ENCODE peak calls at places on chromosomes 12 and 14, in four cellular contexts. Y is activated CD8-positive, alpha-beta memory T cell treated with anti-CD3 and anti-CD28 coated beads, Interleukin-2, amount 10 ng/mL, durations not matched to agents 7 days and 5 days; X is amniotic stem cell; Q is HTR-8/SVneo. O is an unnamed sample.

GRCh38 chr12:530308-530707 is 70.6 kb downstream of the B4GALNT3 start:
- DNase-seq in Y (no peak), Q (no peak), X (no peak), O (no peak)

GRCh38 chr14:39275395-39275794 is 41.7 kb downstream of the MIA2 start:
- DNase-seq in X (no peak), Q (no peak), Y (no peak), O (no peak)

GRCh38 chr14:51668870-51669269 is 17.2 kb downstream of the FRMD6 start:
- DNase-seq in Y (no peak), Q (no peak), X (peak), O (no peak)

GRCh38 chr14:31219169-31219568 is 11.6 kb upstream of the HECTD1 start:
- DNase-seq in Y (no peak), Q (no peak), X (no peak), O (no peak)

GRCh38 chr14:101932668-101933067 is 31.7 kb upstream of the DYNC1H1 start:
- DNase-seq in Q (no peak), Y (no peak), X (no peak), O (no peak)

GRCh38 chr12:123780956-123781355 is 18.9 kb downstream of the DNAH10 start:
- DNase-seq in Y (no peak), X (no peak), Q (no peak), O (no peak)

GRCh38 chr12:8493084-8493483 is 20.2 kb upstream of the CLEC4D start:
- DNase-seq in X (no peak), Y (peak), Q (no peak), O (no peak)

GRCh38 chr14:68987653-68988036 is 8.5 kb upstream of the ACTN1 start:
- DNase-seq in Y (no peak), Q (peak), X (no peak), O (no peak)

GRCh38 chr12:124917841-124918621 is 3.6 kb upstream of the UBC start:
- DNase-seq in Q (no peak), X (no peak), Y (no peak), O (no peak)

GRCh38 chr14:95507174-95507573 is 9.3 kb downstream of the SYNE3 start:
- DNase-seq in Y (no peak), X (peak), Q (peak), O (no peak)

GRCh38 chr12:69023840-69024239 is 90.9 kb upstream of the CPM start:
- DNase-seq in X (no peak), Q (no peak), Y (no peak), O (no peak)

GRCh38 chr12:4849024-4849594 is 60.6 kb upstream of the KCNA1 start:
- DNase-seq in Q (peak), X (no peak), Y (no peak), O (peak)

GRCh38 chr12:106282457-106283097 is 20.0 kb upstream of the TCP11L2 start:
- DNase-seq in Y (peak), Q (peak), X (no peak), O (peak)

GRCh38 chr14:70622111-70622712 is 19.5 kb upstream of the TTC9 start:
- DNase-seq in X (no peak), Y (peak), Q (peak), O (peak)

GRCh38 chr12:65602579-65603295 is 221.5 kb upstream of the HMGA2 start:
- DNase-seq in Y (peak), X (peak), Q (peak), O (peak)